ENCODE peak calls at places on chromosomes 4 and X, in four cellular contexts. D, L, N and W are unnamed samples.

GRCh38 chrX:24423960-24424359 is 41.1 kb upstream of the PDK3 start:
- DNase-seq in N (peak), L (peak), D (no peak), W (no peak)

GRCh38 chrX:40154229-40154852 is 56.6 kb upstream of the BCOR start:
- DNase-seq in L (peak), N (no peak), D (no peak), W (peak)

GRCh38 chr4:127069675-127070074 is 563.1 kb upstream of the INTU start:
- DNase-seq in D (no peak), L (no peak), N (no peak), W (no peak)

GRCh38 chrX:133523526-133523925 is 108.2 kb upstream of the GPC4 start:
- DNase-seq in D (no peak), L (no peak), N (no peak), W (no peak)

GRCh38 chrX:119790977-119791436 is 423 bp downstream of the RPL39 start:
- DNase-seq in L (peak), N (no peak), D (peak), W (peak)

GRCh38 chr4:28966982-28967381 is 1753.2 kb upstream of the PCDH7 start:
- DNase-seq in L (peak), N (peak), D (no peak), W (no peak)

GRCh38 chr4:92791876-92792490 is 488.2 kb downstream of the GRID2 start:
- DNase-seq in D (no peak), L (no peak), N (no peak), W (no peak)

GRCh38 chrX:108001218-108001814 is 19.1 kb upstream of the TEX13B start:
- DNase-seq in L (peak), D (peak), N (no peak), W (peak)

GRCh38 chr4:7101692-7102515 is 34.0 kb upstream of the GRPEL1 start:
- DNase-seq in N (peak), L (peak), D (peak), W (peak)

GRCh38 chr4:18020145-18020670 is 1.3 kb downstream of the LCORL start:
- DNase-seq in L (peak), N (no peak), D (peak), W (peak)

GRCh38 chr4:158930573-158930972 is 161.7 kb downstream of the FNIP2 start:
- DNase-seq in N (no peak), D (no peak), L (no peak), W (no peak)

GRCh38 chr4:114378306-114378903 is 220.2 kb upstream of the UGT8 start:
- DNase-seq in L (peak), N (no peak), D (no peak), W (no peak)

GRCh38 chr4:54687887-54688841 is 30.4 kb downstream of the KIT start:
- DNase-seq in D (no peak), L (no peak), N (peak), W (no peak)

GRCh38 chr4:67725132-67725531 is 24.2 kb upstream of the UBA6 start:
- DNase-seq in N (no peak), D (no peak), L (no peak), W (peak)

GRCh38 chr4:171025776-171026175 is 787.4 kb upstream of the GALNTL6 start:
- DNase-seq in L (no peak), N (peak), D (no peak), W (no peak)

GRCh38 chr4:31045151-31045550 is 325.0 kb downstream of the PCDH7 start:
- DNase-seq in L (no peak), N (no peak), D (no peak), W (no peak)

GRCh38 chr4:184534511-184535391 is 60.4 kb upstream of the IRF2 start:
- DNase-seq in L (peak), N (no peak), D (no peak), W (peak)

GRCh38 chrX:19840899-19841648 is 46.3 kb downstream of the SH3KBP1 start:
- DNase-seq in N (no peak), D (no peak), L (no peak), W (no peak)

GRCh38 chr4:181799670-181800069 is 443.5 kb upstream of the TENM3 start:
- DNase-seq in D (no peak), N (no peak), L (no peak), W (no peak)

GRCh38 chrX:85052207-85052606 is 48.5 kb downstream of the APOOL start:
- DNase-seq in D (no peak), L (no peak), N (no peak), W (peak)

GRCh38 chrX:17414839-17415238 is 39.8 kb downstream of the NHS start:
- DNase-seq in L (peak), D (no peak), N (no peak), W (no peak)

GRCh38 chr4:38681283-38682066 is 17.5 kb downstream of the KLF3 start:
- DNase-seq in D (no peak), L (no peak), N (no peak), W (no peak)

GRCh38 chrX:141632124-141632523 is 42.6 kb downstream of the SPANXA2 start:
- DNase-seq in L (no peak), D (no peak), N (no peak), W (no peak)

GRCh38 chr4:111797455-111798163 is 347.6 kb upstream of the FAM241A start:
- DNase-seq in D (no peak), L (peak), N (no peak), W (no peak)

GRCh38 chr4:1488831-1489638 is 82.8 kb upstream of the NKX1-1 start:
- DNase-seq in D (peak), N (no peak), L (no peak), W (no peak)

GRCh38 chr4:16225996-16226815 is at the start of gene TAPT1:
- DNase-seq in N (no peak), L (peak), D (peak), W (peak)

GRCh38 chr4:173493041-173493440 is 37.0 kb downstream of the HAND2 start:
- DNase-seq in L (no peak), N (no peak), D (no peak), W (no peak)

GRCh38 chrX:42615161-42615563 is 162.8 kb downstream of the PPP1R2C start:
- DNase-seq in L (peak), N (no peak), D (no peak), W (peak)

DNA sequence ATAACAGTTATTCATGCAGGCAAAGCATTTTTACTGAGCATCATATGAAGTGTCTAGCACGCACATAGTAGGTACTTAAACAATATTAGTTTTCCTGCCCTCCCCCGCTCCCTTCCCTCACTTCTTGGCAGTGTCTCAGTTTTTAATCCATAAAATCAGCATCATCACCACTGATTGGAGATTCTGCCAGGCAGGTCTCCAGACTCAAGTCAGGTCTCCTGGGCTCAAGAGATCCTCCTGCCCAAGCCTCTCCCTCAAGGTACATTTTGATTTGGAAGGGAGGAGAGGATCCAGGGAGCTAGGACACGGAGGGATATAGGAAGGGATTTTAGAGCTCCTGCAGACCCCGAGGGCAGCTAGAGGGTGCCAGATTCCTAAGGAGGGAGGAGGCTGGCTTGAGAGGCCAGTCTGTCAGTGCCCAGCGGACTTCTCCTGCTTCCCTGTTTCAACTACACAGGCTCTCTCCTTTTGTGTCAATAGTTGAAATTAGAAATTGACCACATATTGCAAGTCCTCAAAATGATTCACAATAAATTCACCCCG is 4.4 kb upstream of the FAT1 start:
- DNase-seq in N (no peak), D (no peak), L (peak), W (peak)
- TF ChIP-seq CTCF in N (peak), D (no peak), L (peak), W (no peak)

GRCh38 chr4:39750216-39750615 is 52.3 kb downstream of the UBE2K start:
- DNase-seq in L (no peak), D (no peak), N (no peak), W (peak)
- TF ChIP-seq CTCF in L (no peak), D (no peak), N (no peak), W (no peak)

GRCh38 chrX:47817897-47818296 is 18.8 kb upstream of the ZNF81 start:
- DNase-seq in D (no peak), N (no peak), L (no peak), W (no peak)

GRCh38 chrX:47815901-47816845 is 20.5 kb upstream of the ZNF81 start:
- DNase-seq in D (no peak), L (no peak), N (no peak), W (peak)

GRCh38 chrX:47817421-47817820 is 19.3 kb upstream of the ZNF81 start:
- DNase-seq in L (no peak), D (no peak), N (no peak), W (no peak)

GRCh38 chrX:47809065-47809788 is 27.5 kb upstream of the ZNF81 start:
- DNase-seq in L (no peak), N (no peak), D (no peak), W (no peak)

DNA sequence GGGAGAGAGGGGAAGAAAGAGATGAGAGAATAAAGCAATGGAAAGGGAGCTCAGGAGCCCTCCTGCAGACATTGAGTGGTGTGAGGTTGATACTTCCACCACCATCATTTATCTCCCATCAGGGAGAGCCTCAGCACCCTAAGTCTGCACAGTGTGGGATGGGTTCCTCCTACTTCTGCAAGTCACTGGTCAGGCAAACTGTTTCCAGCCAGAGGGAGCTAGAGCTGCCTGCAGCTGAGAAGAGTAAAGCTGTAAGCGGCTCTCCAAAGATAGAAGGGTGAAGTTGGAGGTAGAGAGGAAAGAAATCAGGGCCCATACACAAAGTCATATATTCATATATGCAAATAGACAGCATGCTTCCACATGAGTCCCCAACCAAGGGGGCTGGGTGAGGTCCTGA is 21.8 kb upstream of the ZNF81 start:
- DNase-seq in L (no peak), D (no peak), N (no peak), W (peak)
- TF ChIP-seq CTCF in L (no peak), D (no peak), N (no peak), W (no peak)

GRCh38 chr4:55819634-55820033 is at the start of gene EXOC1L:
- DNase-seq in D (no peak), L (peak), N (no peak), W (peak)
- TF ChIP-seq CTCF in D (no peak), L (no peak), N (no peak), W (no peak)

DNA sequence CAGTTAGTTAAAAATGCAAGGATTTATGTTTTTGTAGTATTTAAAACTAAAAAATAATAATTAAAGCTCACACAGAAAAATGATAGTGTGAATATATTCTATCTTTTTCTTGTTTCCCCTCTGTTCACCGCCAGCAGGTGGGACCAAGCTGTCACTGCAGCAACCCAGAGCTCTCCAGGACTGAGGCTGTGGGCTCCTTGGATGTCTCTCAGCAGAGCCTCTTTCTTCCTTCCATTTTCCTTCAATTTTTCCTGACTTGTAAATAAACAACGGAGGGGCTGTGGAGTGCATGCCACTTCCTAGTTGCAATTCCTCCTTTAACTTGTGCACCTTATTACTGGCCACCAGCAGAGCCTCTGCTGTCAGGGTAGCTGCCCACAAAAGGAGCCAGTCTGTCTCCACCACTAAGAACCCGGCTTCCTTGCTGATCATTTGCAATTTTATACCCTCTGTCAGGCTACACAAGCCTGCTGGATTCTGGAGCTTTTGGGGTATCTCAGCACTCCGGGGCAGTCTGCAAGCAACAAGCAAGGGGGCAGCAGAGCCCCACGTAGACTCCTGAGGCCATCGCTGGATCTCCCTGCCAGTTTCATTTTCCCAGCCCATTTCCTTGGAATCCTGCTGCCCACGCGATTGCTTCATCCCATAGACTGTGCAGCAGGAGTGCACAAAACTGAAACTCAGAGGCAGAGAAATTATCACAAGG is 1467.4 kb downstream of the C4orf33 start:
- DNase-seq in L (peak), N (peak), D (no peak), W (peak)
- TF ChIP-seq CTCF in L (peak), N (peak), D (no peak), W (peak)

GRCh38 chr4:74057588-74057987 is 19.1 kb upstream of the CXCL3 start:
- DNase-seq in D (no peak), N (no peak), L (no peak), W (no peak)

GRCh38 chr4:74055096-74055495 is 16.6 kb upstream of the CXCL3 start:
- DNase-seq in D (no peak), L (no peak), N (no peak), W (no peak)

GRCh38 chr4:74056858-74057562 is 18.5 kb upstream of the CXCL3 start:
- DNase-seq in N (no peak), D (no peak), L (no peak), W (peak)

GRCh38 chr4:74055498-74055897 is 17.0 kb upstream of the CXCL3 start:
- DNase-seq in L (no peak), D (no peak), N (no peak), W (no peak)

DNA sequence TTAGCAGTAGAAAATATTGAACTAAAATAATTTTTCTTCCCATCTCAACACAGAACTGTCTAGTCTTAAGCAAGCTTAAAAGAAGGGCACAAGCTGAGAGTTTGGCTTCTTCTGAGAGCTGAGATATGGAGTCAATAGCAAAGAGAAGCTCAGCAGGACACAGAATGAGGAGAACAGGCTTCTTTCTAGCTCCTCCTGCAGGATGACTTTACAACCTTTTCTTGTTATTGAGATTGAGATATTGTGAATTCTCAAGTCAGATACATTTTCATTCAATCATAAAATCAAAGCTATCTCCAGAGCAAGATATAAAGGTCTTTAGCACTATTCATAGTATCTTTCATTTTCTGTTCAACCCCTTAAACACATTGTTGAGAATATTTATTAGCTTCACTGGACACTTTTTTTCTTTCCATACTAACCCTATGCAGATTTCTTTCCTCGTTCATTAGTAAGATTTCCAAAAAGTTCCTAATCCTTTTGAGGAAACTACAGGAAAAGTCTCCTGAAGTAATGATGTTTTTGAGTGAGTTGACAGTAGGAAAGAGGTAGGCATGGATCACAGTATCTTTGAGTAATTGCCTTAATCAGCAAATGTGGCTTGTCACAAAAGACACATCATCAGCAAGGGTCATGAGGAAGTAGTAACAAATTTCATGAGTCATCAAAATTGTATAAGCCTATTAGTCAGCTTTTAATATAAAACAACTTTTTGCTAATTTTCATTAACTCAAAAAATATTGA is 17.8 kb upstream of the CXCL3 start:
- DNase-seq in D (no peak), L (no peak), N (no peak), W (peak)
- TF ChIP-seq CTCF in D (no peak), L (no peak), N (no peak), W (peak)